ENCODE peak calls at places on chromosomes 4 and X, in nine cellular contexts. K is GM23248; B is DND-41; S is A549; W is CD8-positive, alpha-beta T cell; C is right lobe of liver; U is GM23338; V is SK-N-SH; F is HCT116. X is an unnamed sample.

GRCh38 chr4:153781717-153782416 is 7.0 kb downstream of the SFRP2 start:
- DNase-seq in V (no peak), C (no peak), B (no peak), W (no peak), U (peak; percentile 55), F (no peak), K (peak; percentile 61), S (no peak), X (no peak)

GRCh38 chrX:10754445-10754844 is 134.1 kb upstream of the MID1 start:
- DNase-seq in C (no peak), S (no peak), W (no peak), K (no peak), F (no peak), U (no peak), V (peak; percentile 44), B (no peak), X (no peak)

GRCh38 chr4:137124278-137124932 is 407.9 kb downstream of the PCDH18 start:
- DNase-seq in U (peak; percentile 65), C (no peak), S (peak; percentile 7), W (no peak), F (peak; percentile 53), B (no peak), K (peak; percentile 87), V (peak; percentile 42), X (peak; percentile 5)

GRCh38 chr4:143337600-143338287 is 1.1 kb downstream of the GAB1 start:
- DNase-seq in K (peak; percentile 70), W (no peak), U (peak; percentile 68), V (peak; percentile 37), S (no peak), C (peak; percentile 84), B (peak; percentile 51), F (no peak), X (peak; percentile 65)

GRCh38 chr4:65033899-65034298 is 624.6 kb upstream of the TECRL start:
- DNase-seq in K (peak; percentile 3), W (no peak), U (peak; percentile 33), V (no peak), S (no peak), C (no peak), B (no peak), F (no peak), X (no peak)

GRCh38 chr4:186829097-186829496 is 105.4 kb upstream of the FAT1 start:
- DNase-seq in S (no peak), V (no peak), U (no peak), W (no peak), C (no peak), K (no peak), F (no peak), B (no peak), X (no peak)

GRCh38 chrX:128975716-128976115 is 547.6 kb downstream of the SMARCA1 start:
- DNase-seq in U (peak; percentile 72), K (peak; percentile 6), W (no peak), S (peak; percentile 17), C (no peak), B (peak; percentile 32), V (peak; percentile 41), F (no peak), X (no peak)

GRCh38 chr4:37892641-37893040 is 1.8 kb downstream of the TBC1D1 start:
- DNase-seq in V (no peak), F (no peak), C (no peak), K (no peak), U (no peak), W (peak; percentile 11), S (no peak), B (no peak), X (no peak)

GRCh38 chr4:110544594-110544993 is 68.6 kb downstream of the ENPEP start:
- DNase-seq in W (no peak), U (no peak), S (no peak), K (no peak), F (no peak), B (no peak), V (no peak), C (no peak), X (no peak)

GRCh38 chrX:68827848-68828562 is 816 bp upstream of the EFNB1 start:
- DNase-seq in K (peak; percentile 71), C (peak; percentile 87), V (peak; percentile 77), B (peak; percentile 76), U (peak; percentile 74), W (peak; percentile 63), F (peak; percentile 59), S (peak; percentile 31), X (peak; percentile 87)

GRCh38 chr4:675980-676870 is 1.9 kb downstream of the MYL5 start:
- DNase-seq in U (no peak), C (no peak), V (no peak), F (no peak), K (no peak), S (no peak), W (no peak), B (no peak), X (no peak)
- H3K4me3 ChIP-seq in U (no peak overlapping the region), C (no peak overlapping the region), V (no peak overlapping the region), F (peak overlapping the region; percentile 77), K (no peak overlapping the region), S (no peak overlapping the region), W (no peak overlapping the region), B (no peak overlapping the region), X (no peak overlapping the region)

GRCh38 chr4:112002301-112002700 is 143.0 kb upstream of the FAM241A start:
- DNase-seq in K (peak; percentile 27), S (no peak), W (no peak), U (no peak), C (no peak), F (no peak), V (no peak), B (no peak), X (no peak)
- H3K27ac ChIP-seq in K (no peak overlapping the region), S (no peak overlapping the region), W (no peak overlapping the region), U (no peak overlapping the region), C (no peak overlapping the region), F (no peak overlapping the region), V (no peak overlapping the region), B (no peak overlapping the region), X (no peak overlapping the region)

GRCh38 chr4:1536579-1537409 is 130.6 kb upstream of the NKX1-1 start:
- DNase-seq in S (no peak), K (no peak), W (no peak), F (no peak), C (peak; percentile 42), B (no peak), V (no peak), U (no peak), X (peak; percentile 6)

GRCh38 chr4:1534076-1534872 is 128.0 kb upstream of the NKX1-1 start:
- DNase-seq in B (no peak), S (no peak), U (no peak), W (no peak), F (no peak), K (no peak), C (peak; percentile 43), V (no peak), X (no peak)

GRCh38 chr4:1535926-1536578 is 129.8 kb upstream of the NKX1-1 start:
- DNase-seq in B (no peak), F (no peak), S (no peak), W (no peak), K (no peak), V (no peak), U (no peak), C (peak; percentile 48), X (no peak)

GRCh38 chr4:1533501-1534064 is 127.3 kb upstream of the NKX1-1 start:
- DNase-seq in C (peak; percentile 44), F (no peak), V (no peak), S (no peak), W (no peak), B (no peak), K (peak; percentile 32), U (no peak), X (no peak)

GRCh38 chr4:1534876-1535526 is 128.8 kb upstream of the NKX1-1 start:
- DNase-seq in U (no peak), S (no peak), F (no peak), C (peak; percentile 38), K (no peak), V (no peak), B (no peak), W (no peak), X (no peak)
- H3K4me1 ChIP-seq in U (no peaks in the 10 kb centered on the region), S (no peaks in the 10 kb centered on the region), F (no peaks in the 10 kb centered on the region), C (no peaks in the 10 kb centered on the region), K (no peaks in the 10 kb centered on the region), V (no peaks in the 10 kb centered on the region), B (no peaks in the 10 kb centered on the region), W (no peaks in the 10 kb centered on the region), X (no peaks in the 10 kb centered on the region)

DNA sequence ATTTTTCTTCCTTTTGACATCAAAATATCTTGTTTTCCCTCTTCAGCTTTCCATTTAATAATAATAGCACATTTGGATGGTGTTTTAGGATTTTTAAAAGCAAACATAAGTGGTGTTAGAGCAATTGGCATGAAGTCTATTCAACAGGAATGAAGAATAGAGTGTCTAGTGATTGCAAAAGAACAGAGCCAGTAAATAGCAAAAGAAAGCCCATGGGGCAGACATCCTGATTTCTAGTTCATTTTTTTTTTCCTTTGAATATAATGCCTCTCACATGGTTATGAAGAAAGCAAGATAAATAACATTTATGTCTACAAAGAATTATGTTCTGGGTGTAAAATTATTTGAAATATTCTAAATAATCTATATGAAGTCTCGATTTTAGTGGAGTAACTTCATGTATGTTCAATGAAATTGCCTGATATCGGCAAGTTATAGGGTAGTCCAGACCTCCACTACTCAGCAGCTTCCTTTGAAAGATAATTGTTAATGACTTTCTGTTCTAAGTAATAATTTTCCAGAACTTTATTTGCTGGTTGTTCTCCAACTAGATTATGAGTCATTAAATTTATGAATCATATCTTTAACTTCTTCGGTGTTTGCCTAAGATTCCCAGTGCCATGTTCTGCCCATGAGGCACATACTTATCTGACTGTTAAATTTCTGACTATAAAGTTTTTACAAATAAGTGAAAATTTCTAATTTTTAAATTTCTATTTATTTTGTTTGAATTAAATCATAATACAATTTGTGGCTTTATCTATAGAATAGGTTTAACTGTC is 587.9 kb downstream of the TLL1 start:
- DNase-seq in U (no peak), F (no peak), V (no peak), B (no peak), C (no peak), S (no peak), W (no peak), K (peak; percentile 11), X (no peak)
- H3K4me3 ChIP-seq in U (no peak overlapping the region), F (no peak overlapping the region), V (no peak overlapping the region), B (no peak overlapping the region), C (no peak overlapping the region), S (no peak overlapping the region), W (no peak overlapping the region), K (no peak overlapping the region), X (no peak overlapping the region)

DNA sequence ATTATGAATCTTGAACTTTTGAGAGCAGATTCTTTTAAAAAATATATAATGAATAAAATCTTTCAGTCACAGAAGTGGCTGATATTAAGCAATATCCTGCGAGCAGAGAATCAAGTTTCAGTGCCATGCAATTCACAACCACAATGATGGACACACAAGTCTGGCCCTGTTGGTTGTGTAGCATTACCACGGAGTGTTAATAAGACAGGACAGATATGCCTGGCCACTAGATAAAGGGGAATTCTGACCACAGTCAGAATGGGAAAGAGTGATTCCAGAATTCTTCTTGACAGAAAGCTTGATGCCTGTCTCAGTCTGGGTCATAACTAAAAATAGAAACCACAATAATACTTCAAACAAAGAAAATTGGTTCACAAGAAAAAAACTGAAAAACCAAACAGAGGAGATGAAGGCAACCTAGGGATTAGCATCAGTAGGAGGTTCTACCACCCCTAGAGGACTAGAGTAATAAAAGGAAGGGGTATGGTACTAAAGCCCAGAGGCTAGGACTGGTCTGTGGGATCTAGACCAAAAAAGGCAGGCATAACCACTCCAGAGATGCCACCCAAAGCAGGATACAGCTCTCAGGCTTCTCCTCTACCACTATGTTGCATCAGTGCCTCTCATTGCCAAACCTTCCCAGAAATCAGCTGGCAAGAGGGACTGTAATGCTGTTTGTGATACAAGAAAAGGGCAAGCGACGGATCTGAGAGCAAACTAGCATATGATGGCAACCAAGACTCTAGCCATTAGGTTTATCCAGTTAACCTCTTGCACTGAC is 59.0 kb downstream of the RNF150 start:
- DNase-seq in V (no peak), K (no peak), B (no peak), C (no peak), S (no peak), F (no peak), U (no peak), W (no peak), X (no peak)
- H3K27ac ChIP-seq in V (peak overlapping the region; percentile 12), K (no peak overlapping the region), B (no peak overlapping the region), C (no peak overlapping the region), S (no peak overlapping the region), F (no peak overlapping the region), U (no peak overlapping the region), W (no peak overlapping the region), X (peak overlapping the region; percentile 25)